ENCODE peak calls at places on chromosomes 5 and 9, in ten cellular contexts. One of them, this sample, is unnamed.

GRCh38 chr5:139710370-139711066 is 62.4 kb downstream of the CXXC5 start:
- DNase-seq in PC-3: no peak
- DNase-seq in H1: peak
- DNase-seq in left lung: peak
- DNase-seq in heart left ventricle: peak
- DNase-seq in OCI-LY7: peak
- DNase-seq in gastrocnemius medialis: no peak
- DNase-seq in mammary epithelial cell: peak
- DNase-seq in cardiac muscle cell: peak
- DNase-seq in CD4-positive, alpha-beta T cell: peak
- DNase-seq in this sample: peak

GRCh38 chr5:139789116-139789844 is 6.3 kb upstream of the PSD2 start:
- DNase-seq in PC-3: no peak
- DNase-seq in H1: no peak
- DNase-seq in left lung: no peak
- DNase-seq in heart left ventricle: no peak
- DNase-seq in OCI-LY7: no peak
- DNase-seq in gastrocnemius medialis: no peak
- DNase-seq in mammary epithelial cell: no peak
- DNase-seq in cardiac muscle cell: no peak
- DNase-seq in CD4-positive, alpha-beta T cell: no peak
- DNase-seq in this sample: no peak

GRCh38 chr9:1233568-1233967 is 183.4 kb downstream of the DMRT2 start:
- DNase-seq in PC-3: no peak
- DNase-seq in H1: no peak
- DNase-seq in left lung: no peak
- DNase-seq in heart left ventricle: no peak
- DNase-seq in OCI-LY7: no peak
- DNase-seq in gastrocnemius medialis: no peak
- DNase-seq in mammary epithelial cell: no peak
- DNase-seq in cardiac muscle cell: no peak
- DNase-seq in CD4-positive, alpha-beta T cell: no peak
- DNase-seq in this sample: no peak

GRCh38 chr9:6114424-6114823 is 99.0 kb upstream of the RANBP6 start:
- DNase-seq in PC-3: no peak
- DNase-seq in H1: no peak
- DNase-seq in left lung: no peak
- DNase-seq in heart left ventricle: no peak
- DNase-seq in OCI-LY7: no peak
- DNase-seq in gastrocnemius medialis: no peak
- DNase-seq in mammary epithelial cell: no peak
- DNase-seq in cardiac muscle cell: no peak
- DNase-seq in CD4-positive, alpha-beta T cell: no peak
- DNase-seq in this sample: no peak

GRCh38 chr5:172502969-172503368 is 48.6 kb upstream of the SH3PXD2B start:
- DNase-seq in PC-3: peak
- DNase-seq in H1: peak
- DNase-seq in left lung: peak
- DNase-seq in heart left ventricle: no peak
- DNase-seq in OCI-LY7: peak
- DNase-seq in gastrocnemius medialis: no peak
- DNase-seq in mammary epithelial cell: no peak
- DNase-seq in cardiac muscle cell: peak
- DNase-seq in CD4-positive, alpha-beta T cell: no peak
- DNase-seq in this sample: peak

GRCh38 chr5:110333384-110333783 is 393.1 kb downstream of the TMEM232 start:
- DNase-seq in PC-3: peak
- DNase-seq in H1: no peak
- DNase-seq in left lung: no peak
- DNase-seq in heart left ventricle: no peak
- DNase-seq in OCI-LY7: peak
- DNase-seq in gastrocnemius medialis: no peak
- DNase-seq in mammary epithelial cell: no peak
- DNase-seq in cardiac muscle cell: peak
- DNase-seq in CD4-positive, alpha-beta T cell: no peak
- DNase-seq in this sample: no peak

GRCh38 chr5:89596821-89597220 is 713.8 kb upstream of the MEF2C start:
- DNase-seq in PC-3: no peak
- DNase-seq in H1: no peak
- DNase-seq in left lung: no peak
- DNase-seq in heart left ventricle: no peak
- DNase-seq in OCI-LY7: no peak
- DNase-seq in gastrocnemius medialis: no peak
- DNase-seq in mammary epithelial cell: no peak
- DNase-seq in cardiac muscle cell: no peak
- DNase-seq in CD4-positive, alpha-beta T cell: no peak
- DNase-seq in this sample: no peak

GRCh38 chr5:44691811-44692210 is 116.9 kb upstream of the MRPS30 start:
- DNase-seq in PC-3: peak
- DNase-seq in H1: no peak
- DNase-seq in left lung: no peak
- DNase-seq in heart left ventricle: no peak
- DNase-seq in OCI-LY7: no peak
- DNase-seq in gastrocnemius medialis: no peak
- DNase-seq in mammary epithelial cell: peak
- DNase-seq in cardiac muscle cell: no peak
- DNase-seq in CD4-positive, alpha-beta T cell: no peak
- DNase-seq in this sample: peak

GRCh38 chr5:33148076-33148501 is 292.7 kb upstream of the TARS1 start:
- DNase-seq in PC-3: peak
- DNase-seq in H1: no peak
- DNase-seq in left lung: no peak
- DNase-seq in heart left ventricle: peak
- DNase-seq in OCI-LY7: no peak
- DNase-seq in gastrocnemius medialis: peak
- DNase-seq in mammary epithelial cell: peak
- DNase-seq in cardiac muscle cell: no peak
- DNase-seq in CD4-positive, alpha-beta T cell: no peak
- DNase-seq in this sample: peak

GRCh38 chr5:98767563-98767962 is 5.9 kb upstream of the RGMB start:
- DNase-seq in PC-3: no peak
- DNase-seq in H1: no peak
- DNase-seq in left lung: no peak
- DNase-seq in heart left ventricle: no peak
- DNase-seq in OCI-LY7: no peak
- DNase-seq in gastrocnemius medialis: no peak
- DNase-seq in mammary epithelial cell: no peak
- DNase-seq in cardiac muscle cell: no peak
- DNase-seq in CD4-positive, alpha-beta T cell: no peak
- DNase-seq in this sample: no peak

GRCh38 chr5:59019078-59019477 is 436.2 kb downstream of the RAB3C start:
- DNase-seq in PC-3: no peak
- DNase-seq in H1: no peak
- DNase-seq in left lung: no peak
- DNase-seq in heart left ventricle: no peak
- DNase-seq in OCI-LY7: no peak
- DNase-seq in gastrocnemius medialis: no peak
- DNase-seq in mammary epithelial cell: no peak
- DNase-seq in cardiac muscle cell: no peak
- DNase-seq in CD4-positive, alpha-beta T cell: no peak
- DNase-seq in this sample: no peak

GRCh38 chr5:168424506-168425298 is 61.6 kb upstream of the RARS1 start:
- DNase-seq in PC-3: no peak
- DNase-seq in H1: no peak
- DNase-seq in left lung: no peak
- DNase-seq in heart left ventricle: no peak
- DNase-seq in OCI-LY7: no peak
- DNase-seq in gastrocnemius medialis: no peak
- DNase-seq in mammary epithelial cell: no peak
- DNase-seq in cardiac muscle cell: no peak
- DNase-seq in CD4-positive, alpha-beta T cell: no peak
- DNase-seq in this sample: no peak

GRCh38 chr5:14234204-14234603 is 91.1 kb downstream of the TRIO start:
- DNase-seq in PC-3: no peak
- DNase-seq in H1: no peak
- DNase-seq in left lung: no peak
- DNase-seq in heart left ventricle: no peak
- DNase-seq in OCI-LY7: no peak
- DNase-seq in gastrocnemius medialis: no peak
- DNase-seq in mammary epithelial cell: peak
- DNase-seq in cardiac muscle cell: no peak
- DNase-seq in CD4-positive, alpha-beta T cell: no peak
- DNase-seq in this sample: peak

GRCh38 chr5:124103671-124104070 is 591.7 kb downstream of the CSNK1G3 start:
- DNase-seq in PC-3: peak
- DNase-seq in H1: no peak
- DNase-seq in left lung: no peak
- DNase-seq in heart left ventricle: no peak
- DNase-seq in OCI-LY7: no peak
- DNase-seq in gastrocnemius medialis: no peak
- DNase-seq in mammary epithelial cell: peak
- DNase-seq in cardiac muscle cell: no peak
- DNase-seq in CD4-positive, alpha-beta T cell: no peak
- DNase-seq in this sample: peak

GRCh38 chr5:139105621-139106071 is 92.5 kb downstream of the SIL1 start:
- DNase-seq in PC-3: no peak
- DNase-seq in H1: no peak
- DNase-seq in left lung: no peak
- DNase-seq in heart left ventricle: no peak
- DNase-seq in OCI-LY7: no peak
- DNase-seq in gastrocnemius medialis: no peak
- DNase-seq in mammary epithelial cell: no peak
- DNase-seq in cardiac muscle cell: peak
- DNase-seq in CD4-positive, alpha-beta T cell: no peak
- DNase-seq in this sample: no peak

DNA sequence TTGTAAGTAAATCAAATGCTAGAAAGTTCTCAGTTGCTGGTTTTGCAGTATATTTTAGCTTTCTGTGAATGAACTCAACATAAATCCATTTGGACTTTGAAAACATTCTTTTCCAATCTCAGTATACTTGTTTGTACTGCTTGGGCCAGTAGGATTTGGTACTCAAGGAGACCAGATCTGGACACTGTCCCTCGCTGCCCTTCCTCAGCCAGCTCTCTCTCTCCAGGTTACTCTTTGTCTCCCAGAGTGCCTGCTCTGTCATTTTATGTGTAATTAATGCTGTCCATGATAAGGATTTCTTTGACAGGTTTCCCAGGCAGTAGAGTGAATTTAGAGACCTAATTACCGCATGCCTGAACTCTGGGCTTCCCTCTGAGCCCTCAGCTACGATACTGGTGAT is 344.6 kb upstream of the SGCD start:
- DNase-seq in PC-3: no peak
- DNase-seq in H1: no peak
- DNase-seq in left lung: no peak
- DNase-seq in heart left ventricle: no peak
- DNase-seq in OCI-LY7: no peak
- DNase-seq in gastrocnemius medialis: no peak
- DNase-seq in mammary epithelial cell: no peak
- DNase-seq in cardiac muscle cell: no peak
- DNase-seq in CD4-positive, alpha-beta T cell: no peak
- DNase-seq in this sample: no peak
- H3K27ac ChIP-seq in PC-3: no peak
- H3K27ac ChIP-seq in H1: no peak
- H3K27ac ChIP-seq in left lung: no peak
- H3K27ac ChIP-seq in heart left ventricle: no peak
- H3K27ac ChIP-seq in OCI-LY7: no peak
- H3K27ac ChIP-seq in gastrocnemius medialis: peak
- H3K27ac ChIP-seq in mammary epithelial cell: no peak
- H3K27ac ChIP-seq in cardiac muscle cell: no peak
- H3K27ac ChIP-seq in CD4-positive, alpha-beta T cell: no peak
- H3K27ac ChIP-seq in this sample: no peak

GRCh38 chr9:106174331-106174730 is 480.0 kb downstream of the TMEM38B start:
- DNase-seq in PC-3: no peak
- DNase-seq in H1: no peak
- DNase-seq in left lung: no peak
- DNase-seq in heart left ventricle: no peak
- DNase-seq in OCI-LY7: no peak
- DNase-seq in gastrocnemius medialis: no peak
- DNase-seq in mammary epithelial cell: no peak
- DNase-seq in cardiac muscle cell: no peak
- DNase-seq in CD4-positive, alpha-beta T cell: no peak
- DNase-seq in this sample: no peak

GRCh38 chr9:106177216-106177615 is 482.9 kb downstream of the TMEM38B start:
- DNase-seq in PC-3: no peak
- DNase-seq in H1: no peak
- DNase-seq in left lung: no peak
- DNase-seq in heart left ventricle: no peak
- DNase-seq in OCI-LY7: no peak
- DNase-seq in gastrocnemius medialis: no peak
- DNase-seq in mammary epithelial cell: no peak
- DNase-seq in cardiac muscle cell: no peak
- DNase-seq in CD4-positive, alpha-beta T cell: no peak
- DNase-seq in this sample: no peak

GRCh38 chr9:106179181-106179580 is 484.8 kb downstream of the TMEM38B start:
- DNase-seq in PC-3: no peak
- DNase-seq in H1: no peak
- DNase-seq in left lung: no peak
- DNase-seq in heart left ventricle: no peak
- DNase-seq in OCI-LY7: no peak
- DNase-seq in gastrocnemius medialis: no peak
- DNase-seq in mammary epithelial cell: no peak
- DNase-seq in cardiac muscle cell: no peak
- DNase-seq in CD4-positive, alpha-beta T cell: no peak
- DNase-seq in this sample: no peak
- TF ChIP-seq CTCF in PC-3: no peak
- TF ChIP-seq CTCF in H1: no peak
- TF ChIP-seq CTCF in left lung: no peak
- TF ChIP-seq CTCF in heart left ventricle: no peak
- TF ChIP-seq CTCF in OCI-LY7: no peak
- TF ChIP-seq CTCF in gastrocnemius medialis: no peak
- TF ChIP-seq CTCF in mammary epithelial cell: no peak
- TF ChIP-seq CTCF in cardiac muscle cell: no peak
- TF ChIP-seq CTCF in CD4-positive, alpha-beta T cell: no peak
- TF ChIP-seq CTCF in this sample: no peak

DNA sequence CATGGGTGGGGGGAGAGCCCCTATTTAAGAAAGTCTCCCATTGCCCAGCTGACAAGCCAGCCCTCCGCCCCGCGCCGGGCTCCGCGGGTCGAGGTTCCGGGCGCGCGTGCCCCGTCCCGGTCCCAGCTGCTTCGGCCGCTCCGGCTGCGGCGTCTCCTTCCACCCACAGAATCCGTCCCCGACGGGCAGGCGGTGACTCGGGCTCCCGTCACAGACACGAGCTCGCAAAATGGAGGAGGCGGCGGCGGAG is 204 bp downstream of the NR3C1 start:
- DNase-seq in PC-3: no peak
- DNase-seq in H1: no peak
- DNase-seq in left lung: no peak
- DNase-seq in heart left ventricle: no peak
- DNase-seq in OCI-LY7: no peak
- DNase-seq in gastrocnemius medialis: no peak
- DNase-seq in mammary epithelial cell: no peak
- DNase-seq in cardiac muscle cell: no peak
- DNase-seq in CD4-positive, alpha-beta T cell: no peak
- DNase-seq in this sample: no peak
- H3K27ac ChIP-seq in PC-3: peak
- H3K27ac ChIP-seq in H1: no peak
- H3K27ac ChIP-seq in left lung: peak
- H3K27ac ChIP-seq in heart left ventricle: peak
- H3K27ac ChIP-seq in OCI-LY7: peak
- H3K27ac ChIP-seq in gastrocnemius medialis: peak
- H3K27ac ChIP-seq in mammary epithelial cell: peak
- H3K27ac ChIP-seq in cardiac muscle cell: no peak
- H3K27ac ChIP-seq in CD4-positive, alpha-beta T cell: peak
- H3K27ac ChIP-seq in this sample: peak

DNA sequence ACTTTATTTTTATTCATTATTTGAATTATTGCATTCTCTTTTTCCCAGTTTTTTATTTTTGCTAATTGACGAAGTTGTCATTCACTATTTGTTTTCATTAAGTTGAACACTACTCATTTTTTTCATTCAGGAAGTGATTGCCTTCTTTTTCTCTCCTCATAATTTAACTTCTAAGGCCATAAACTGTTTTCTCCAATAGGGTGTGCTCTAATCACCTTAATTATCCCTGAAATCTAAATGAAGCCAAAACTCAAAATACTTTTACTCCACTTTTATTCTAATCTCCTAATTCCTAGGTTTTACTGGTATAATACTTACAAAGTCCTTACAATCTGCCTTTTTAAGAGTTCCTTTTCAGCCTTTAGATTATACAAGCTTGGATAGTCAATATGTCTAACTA is 2.9 kb upstream of the OR13C2 start:
- DNase-seq in PC-3: peak
- DNase-seq in H1: no peak
- DNase-seq in left lung: no peak
- DNase-seq in heart left ventricle: no peak
- DNase-seq in OCI-LY7: peak
- DNase-seq in gastrocnemius medialis: no peak
- DNase-seq in mammary epithelial cell: no peak
- DNase-seq in cardiac muscle cell: no peak
- DNase-seq in CD4-positive, alpha-beta T cell: no peak
- DNase-seq in this sample: no peak
- TF ChIP-seq CTCF in PC-3: peak
- TF ChIP-seq CTCF in H1: no peak
- TF ChIP-seq CTCF in left lung: no peak
- TF ChIP-seq CTCF in heart left ventricle: no peak
- TF ChIP-seq CTCF in OCI-LY7: peak
- TF ChIP-seq CTCF in gastrocnemius medialis: no peak
- TF ChIP-seq CTCF in mammary epithelial cell: peak
- TF ChIP-seq CTCF in cardiac muscle cell: no peak
- TF ChIP-seq CTCF in CD4-positive, alpha-beta T cell: no peak
- TF ChIP-seq CTCF in this sample: peak